ENCODE peak calls at places on chromosomes 2 and 18, in five cellular contexts. O is foreskin keratinocyte, H is astrocyte, Q is H9, B is choroid plexus epithelial cell. E is an unnamed sample.
A peak's percentile ranks its signal among the peaks of the same experiment; 100 is the strongest.

GRCh38 chr2:224284134-224284946 is 117.6 kb downstream of the FAM124B start:
- DNase-seq in B (peak; percentile 45), O (peak; percentile 61), Q (peak; percentile 43), H (no peak), E (no peak)

GRCh38 chr2:215930505-215931233 is 82.7 kb downstream of the MREG start:
- DNase-seq in B (peak; percentile 64), Q (no peak), H (peak; percentile 54), O (peak; percentile 52), E (no peak)

GRCh38 chr2:75068546-75068945 is 110.1 kb downstream of the POLE4 start:
- DNase-seq in O (no peak), B (peak; percentile 22), Q (no peak), H (no peak), E (no peak)

GRCh38 chr2:128413718-128414341 is 95.2 kb upstream of the HS6ST1 start:
- DNase-seq in H (no peak), O (no peak), B (no peak), Q (peak; percentile 22), E (peak; percentile 65)

GRCh38 chr2:12083081-12083569 is 336.7 kb downstream of the LPIN1 start:
- DNase-seq in O (no peak), B (no peak), H (no peak), Q (peak; percentile 73), E (no peak)

GRCh38 chr2:179946810-179947485 is 60.1 kb downstream of the CWC22 start:
- DNase-seq in Q (no peak), H (no peak), O (no peak), B (no peak), E (no peak)

GRCh38 chr2:24917731-24918325 is 2.2 kb downstream of the ADCY3 start:
- DNase-seq in B (no peak), H (no peak), Q (no peak), O (no peak), E (no peak)

GRCh38 chr2:195500878-195501277 is 156.1 kb upstream of the SLC39A10 start:
- DNase-seq in H (no peak), Q (no peak), B (no peak), O (no peak), E (no peak)

GRCh38 chr18:57561728-57562423 is 24.6 kb downstream of the FECH start:
- DNase-seq in Q (peak; percentile 42), O (peak; percentile 27), B (peak; percentile 75), H (peak; percentile 20), E (peak; percentile 87)

GRCh38 chr18:50638623-50639398 is 78.9 kb downstream of the MAPK4 start:
- DNase-seq in Q (peak; percentile 62), H (no peak), B (no peak), O (no peak), E (no peak)

GRCh38 chr2:168705534-168706470 is 96.6 kb upstream of the NOSTRIN start:
- DNase-seq in B (peak; percentile 70), O (no peak), Q (no peak), H (no peak), E (no peak)

GRCh38 chr2:30488012-30488659 is 41.1 kb downstream of the LCLAT1 start:
- DNase-seq in Q (no peak), O (no peak), H (no peak), B (no peak), E (no peak)

GRCh38 chr18:477565-477964 is 22.9 kb downstream of the COLEC12 start:
- DNase-seq in O (no peak), Q (peak; percentile 43), B (no peak), H (no peak), E (no peak)

GRCh38 chr2:120738786-120739771 is 3.4 kb downstream of the GLI2 start:
- DNase-seq in B (no peak), Q (peak; percentile 59), O (no peak), H (no peak), E (no peak)

GRCh38 chr2:212228651-212229253 is 309.9 kb downstream of the ERBB4 start:
- DNase-seq in O (peak; percentile 52), B (peak; percentile 18), Q (no peak), H (peak; percentile 21), E (no peak)

GRCh38 chr2:520663-521340 is 156.4 kb downstream of the TMEM18 start:
- DNase-seq in O (no peak), H (no peak), Q (no peak), B (no peak), E (no peak)

DNA sequence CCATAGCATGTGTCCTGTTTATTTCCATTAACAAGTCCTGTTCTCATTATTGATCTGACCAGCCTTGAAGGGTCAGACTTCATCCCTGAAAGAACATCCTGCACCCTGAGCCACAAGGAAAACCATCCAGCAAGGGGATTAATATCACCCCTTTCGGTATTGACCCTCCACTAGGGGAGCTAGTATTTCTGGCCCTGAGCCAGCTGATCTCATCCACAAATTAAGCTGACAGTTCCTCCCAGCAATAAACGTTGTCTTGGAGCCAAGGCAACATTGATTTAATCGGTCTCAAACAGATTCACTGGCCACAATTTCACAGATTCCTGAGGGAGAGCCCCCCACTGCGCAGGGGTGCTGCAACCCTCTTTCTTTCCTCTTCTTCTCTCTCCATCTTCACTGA is 353.1 kb upstream of the FANCL start:
- DNase-seq in Q (peak; percentile 37), O (no peak), B (peak; percentile 12), H (no peak), E (no peak)
- TF ChIP-seq CTCF in Q (peak; percentile 62), O (peak; percentile 53), B (peak; percentile 34), H (no peak), E (no peak)

DNA sequence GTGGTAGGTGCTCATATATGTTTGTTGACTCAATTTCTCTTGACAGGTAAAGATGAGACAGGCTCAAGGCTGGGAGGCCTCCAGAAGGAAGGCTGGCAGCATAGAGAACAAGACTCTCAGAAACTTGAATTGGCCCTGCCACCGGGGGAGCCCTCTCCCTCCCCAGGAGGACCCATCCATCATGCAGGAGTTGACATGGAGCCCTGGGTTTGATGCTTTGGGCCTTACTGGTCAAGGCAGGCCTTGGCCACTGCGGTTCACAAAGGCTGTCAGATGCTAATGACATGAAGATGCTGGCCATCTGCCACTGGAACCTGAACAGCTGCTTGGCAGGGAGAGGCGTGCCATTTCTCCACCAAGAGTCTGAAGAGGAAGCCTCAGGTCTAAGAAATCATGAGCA is 193.6 kb downstream of the MTCL1 start:
- DNase-seq in B (no peak), H (peak; percentile 25), O (no peak), Q (peak; percentile 36), E (no peak)
- TF ChIP-seq CTCF in B (peak; percentile 28), H (no peak), O (no peak), Q (peak; percentile 46), E (no peak)

GRCh38 chr2:220460257-220460985 is 833.0 kb downstream of the SLC4A3 start:
- DNase-seq in O (no peak), H (no peak), Q (no peak), B (peak; percentile 21), E (no peak)
- TF ChIP-seq CTCF in O (peak; percentile 43), H (no peak), Q (peak; percentile 64), B (no peak), E (peak; percentile 14)

DNA sequence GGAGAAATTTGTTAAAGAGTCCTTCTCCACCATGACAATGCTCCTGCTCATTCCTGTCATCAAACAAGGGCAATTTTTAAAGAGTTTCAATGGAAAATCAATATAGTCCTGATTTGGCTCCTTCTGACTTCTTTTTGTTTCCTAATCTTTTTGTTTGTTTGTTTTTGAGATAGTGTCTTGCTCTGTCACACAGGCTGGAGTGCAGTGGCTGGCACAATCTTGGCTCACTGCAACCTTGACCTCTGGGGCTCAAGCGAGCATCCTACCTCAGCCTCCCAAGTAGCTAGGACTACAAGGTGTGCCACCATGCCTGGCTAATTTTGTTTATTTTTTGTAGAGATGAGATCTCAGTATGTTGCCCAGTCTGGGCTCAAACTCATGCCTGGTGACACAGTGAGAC is 58.3 kb downstream of the BMPR2 start:
- DNase-seq in H (no peak), B (no peak), O (no peak), Q (no peak), E (no peak)
- TF ChIP-seq CTCF in H (no peak), B (no peak), O (no peak), Q (no peak), E (no peak)

GRCh38 chr2:149037851-149038250 is 648 bp upstream of the LYPD6B start:
- DNase-seq in B (no peak), O (peak; percentile 49), H (no peak), Q (peak; percentile 56), E (no peak)

GRCh38 chr2:149039213-149039724 is 770 bp downstream of the LYPD6B start:
- DNase-seq in O (no peak), H (no peak), B (no peak), Q (no peak), E (no peak)

GRCh38 chr2:149040451-149040850 is 2.0 kb downstream of the LYPD6B start:
- DNase-seq in Q (peak; percentile 75), B (peak; percentile 5), H (no peak), O (no peak), E (no peak)

GRCh38 chr2:149036507-149037293 is 1.8 kb upstream of the LYPD6B start:
- DNase-seq in B (no peak), Q (no peak), H (no peak), O (no peak), E (no peak)

DNA sequence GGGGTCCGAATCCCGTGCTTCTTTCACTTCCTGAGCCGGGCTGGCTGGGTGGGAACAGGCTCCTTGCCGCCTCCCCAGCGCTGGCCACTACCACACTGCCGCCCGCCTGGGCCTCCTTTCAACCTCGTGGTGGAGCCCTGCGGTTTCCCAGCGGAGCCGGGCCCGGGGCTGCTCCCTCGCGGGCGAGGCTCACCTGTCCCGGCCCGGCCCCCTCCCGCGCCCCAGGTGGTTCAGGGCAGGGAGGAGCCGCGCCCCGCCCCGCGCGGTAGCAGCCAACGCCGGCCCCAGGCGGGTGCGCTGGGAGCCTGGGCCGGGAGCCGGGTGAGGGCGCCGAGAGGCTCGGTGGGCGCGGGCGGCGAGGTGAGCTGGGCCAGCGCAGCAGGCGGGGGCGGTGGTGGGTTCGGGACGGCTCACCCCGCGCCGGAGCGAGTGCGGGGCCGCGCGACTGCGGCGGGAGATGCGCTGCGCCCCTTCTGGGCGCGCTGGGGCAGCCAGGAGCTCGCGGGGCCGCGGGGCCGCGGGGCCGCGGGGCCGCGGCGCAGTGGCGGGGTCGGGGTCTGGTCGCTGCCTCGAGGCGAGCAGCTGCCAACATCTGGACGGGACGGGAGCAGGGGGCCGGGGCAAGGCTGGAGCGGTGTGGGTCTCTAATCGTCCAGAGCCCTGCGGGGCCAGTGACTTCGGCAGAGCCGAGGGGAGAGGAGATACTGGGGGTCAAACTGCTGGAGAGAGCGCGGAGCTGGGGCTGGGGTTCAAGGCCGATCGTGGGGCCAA is at the start of gene LYPD6B:
- DNase-seq in H (no peak), O (no peak), B (no peak), Q (peak; percentile 68), E (peak; percentile 46)
- TF ChIP-seq CTCF in H (no peak), O (no peak), B (no peak), Q (no peak), E (no peak)

GRCh38 chr2:205051417-205051816 is 506.1 kb downstream of the PARD3B start:
- DNase-seq in B (peak; percentile 26), O (no peak), H (no peak), Q (no peak), E (no peak)
- TF ChIP-seq CTCF in B (peak; percentile 44), O (peak; percentile 34), H (no peak), Q (peak; percentile 41), E (no peak)

GRCh38 chr18:11741505-11742145 is 52.6 kb downstream of the GNAL start:
- DNase-seq in H (no peak), Q (no peak), O (no peak), B (peak; percentile 32), E (no peak)
- TF ChIP-seq CTCF in H (peak; percentile 31), Q (peak; percentile 73), O (peak; percentile 67), B (peak; percentile 70), E (peak; percentile 34)